ENCODE peak calls at places on chromosome 22, in nine cellular contexts. S, G, Z, Y, N, I, R, H and O are unnamed samples.

GRCh38 chr22:21703684-21704316 is 31.8 kb downstream of the YPEL1 start:
- DNase-seq in S (no peak), G (no peak), Z (no peak), Y (no peak), N (no peak), R (no peak), H (no peak), I (no peak), O (no peak)

GRCh38 chr22:28674121-28674563 is 5.5 kb downstream of the TTC28 start:
- DNase-seq in N (no peak), H (peak), Z (peak), S (no peak), I (peak), G (peak), R (peak), Y (no peak), O (peak)

GRCh38 chr22:45149671-45150070 is 14.1 kb upstream of the NUP50 start:
- DNase-seq in Y (no peak), I (no peak), H (peak), Z (no peak), S (no peak), R (no peak), N (no peak), G (no peak), O (no peak)

GRCh38 chr22:44430716-44431115 is 67.3 kb downstream of the RTL6 start:
- DNase-seq in H (no peak), R (no peak), Y (no peak), N (no peak), G (no peak), I (no peak), S (no peak), Z (no peak), O (no peak)

GRCh38 chr22:29071261-29072045 is 1.4 kb upstream of the KREMEN1 start:
- DNase-seq in N (peak), Z (no peak), S (peak), Y (peak), I (peak), R (peak), H (peak), G (no peak), O (peak)

GRCh38 chr22:39252461-39253391 is 7.9 kb upstream of the PDGFB start:
- DNase-seq in Y (no peak), Z (no peak), S (no peak), I (no peak), N (no peak), H (peak), R (no peak), G (no peak), O (no peak)

GRCh38 chr22:31337178-31337577 is 9.0 kb downstream of the PATZ1 start:
- DNase-seq in R (no peak), S (no peak), Z (no peak), I (no peak), N (peak), G (no peak), Y (no peak), H (no peak), O (no peak)

GRCh38 chr22:38452373-38453064 is 2.5 kb downstream of the KCNJ4 start:
- DNase-seq in N (no peak), S (peak), R (no peak), G (peak), I (no peak), Z (no peak), H (peak), Y (no peak), O (no peak)

GRCh38 chr22:47626428-47627390 is 864.3 kb downstream of the TBC1D22A start:
- DNase-seq in R (no peak), S (no peak), Y (peak), N (no peak), Z (no peak), H (no peak), G (no peak), I (no peak), O (no peak)

GRCh38 chr22:30865656-30866055 is 102.9 kb downstream of the MORC2 start:
- DNase-seq in G (no peak), I (no peak), H (no peak), R (no peak), N (peak), Z (no peak), S (no peak), Y (no peak), O (no peak)

GRCh38 chr22:30246962-30247376 is 410 bp upstream of the LIF start:
- DNase-seq in Y (no peak), N (no peak), I (no peak), Z (no peak), S (no peak), H (no peak), G (no peak), R (no peak), O (no peak)

GRCh38 chr22:42902875-42903510 is 45.9 kb upstream of the ARFGAP3 start:
- DNase-seq in S (no peak), Z (no peak), G (peak), Y (no peak), I (no peak), H (no peak), N (no peak), R (no peak), O (no peak)

GRCh38 chr22:30573594-30574094 is 821 bp downstream of the GAL3ST1 start:
- DNase-seq in Z (no peak), I (no peak), N (no peak), S (no peak), Y (no peak), G (no peak), R (no peak), H (no peak), O (no peak)

GRCh38 chr22:37742374-37743092 is 45.7 kb downstream of the TRIOBP start:
- DNase-seq in G (peak), I (no peak), N (no peak), S (no peak), H (peak), Y (no peak), Z (peak), R (no peak), O (no peak)

GRCh38 chr22:44526431-44527115 is 28.5 kb upstream of the RTL6 start:
- DNase-seq in S (no peak), H (no peak), I (no peak), N (no peak), Y (no peak), R (no peak), Z (no peak), G (no peak), O (no peak)

GRCh38 chr22:29916007-29916544 is 33.1 kb downstream of the MTMR3 start:
- DNase-seq in Y (no peak), N (no peak), R (no peak), S (no peak), G (no peak), H (no peak), Z (no peak), I (no peak), O (no peak)

GRCh38 chr22:44834065-44834464 is 81.7 kb downstream of the ARHGAP8 start:
- DNase-seq in Y (no peak), N (no peak), G (no peak), S (no peak), H (no peak), Z (no peak), R (no peak), I (no peak), O (no peak)

GRCh38 chr22:19289475-19290161 is 1.9 kb downstream of the CLTCL1 start:
- DNase-seq in Y (no peak), S (no peak), Z (peak), I (no peak), H (peak), R (no peak), N (no peak), G (peak), O (no peak)

GRCh38 chr22:17369553-17370035 is 334 bp downstream of the CECR2 start:
- DNase-seq in G (peak), H (no peak), R (peak), Y (no peak), N (no peak), S (no peak), I (peak), Z (no peak), O (peak)

GRCh38 chr22:37021710-37022482 is 2.4 kb downstream of the MPST start:
- DNase-seq in S (no peak), Z (no peak), H (peak), R (peak), G (peak), I (no peak), N (no peak), Y (peak), O (peak)

GRCh38 chr22:26902401-26903029 is 245.1 kb downstream of the MIAT start:
- DNase-seq in N (no peak), I (no peak), Z (no peak), G (no peak), Y (no peak), S (no peak), H (no peak), R (no peak), O (no peak)

GRCh38 chr22:39253427-39254070 is 8.8 kb upstream of the PDGFB start:
- DNase-seq in Z (peak), Y (peak), H (peak), S (peak), I (peak), G (peak), R (peak), N (no peak), O (peak)

GRCh38 chr22:50695421-50696250 is 23.0 kb downstream of the SHANK3 start:
- DNase-seq in G (no peak), H (no peak), N (peak), I (no peak), S (peak), Z (no peak), Y (no peak), R (no peak), O (no peak)

GRCh38 chr22:34842630-34843029 is 223.3 kb upstream of the ISX start:
- DNase-seq in H (no peak), Y (no peak), G (no peak), N (no peak), R (no peak), Z (no peak), S (no peak), I (no peak), O (no peak)

GRCh38 chr22:19810381-19811141 is 44.1 kb downstream of the GNB1L start:
- DNase-seq in Y (no peak), Z (peak), I (no peak), R (no peak), S (peak), H (peak), G (peak), N (no peak), O (no peak)

GRCh38 chr22:17968126-17968525 is 56.2 kb downstream of the MICAL3 start:
- DNase-seq in R (no peak), I (no peak), G (no peak), Z (no peak), S (no peak), H (no peak), Y (no peak), N (no peak), O (no peak)

GRCh38 chr22:26806445-26807170 is 149.2 kb downstream of the MIAT start:
- DNase-seq in I (no peak), G (no peak), Z (no peak), N (no peak), R (no peak), H (no peak), S (no peak), Y (no peak), O (no peak)

GRCh38 chr22:28774378-28774777 is 1.9 kb downstream of the CCDC117 start:
- DNase-seq in Y (no peak), S (no peak), R (no peak), G (no peak), H (no peak), Z (no peak), N (no peak), I (no peak), O (no peak)

GRCh38 chr22:44129614-44129976 is 51.1 kb upstream of the PARVG start:
- DNase-seq in R (no peak), Z (no peak), I (no peak), G (peak), S (no peak), Y (no peak), N (no peak), H (peak), O (no peak)

GRCh38 chr22:21624120-21624879 is 5.5 kb downstream of the YDJC start:
- DNase-seq in R (no peak), Z (no peak), Y (peak), H (no peak), S (peak), G (peak), I (no peak), N (no peak), O (no peak)

GRCh38 chr22:41799486-41800347 is 762 bp upstream of the CCDC134 start:
- DNase-seq in Z (peak), G (peak), Y (no peak), H (peak), R (peak), S (peak), N (no peak), I (peak), O (peak)

GRCh38 chr22:43007519-43008102 is 7.3 kb downstream of the PACSIN2 start:
- DNase-seq in S (no peak), I (no peak), R (no peak), G (peak), Y (no peak), N (no peak), Z (peak), H (peak), O (no peak)

GRCh38 chr22:46063861-46064235 is 86.5 kb upstream of the PPARA start:
- DNase-seq in H (peak), N (no peak), Z (no peak), G (no peak), S (no peak), Y (no peak), R (no peak), I (no peak), O (no peak)

GRCh38 chr22:31040542-31041398 is 40.3 kb upstream of the SMTN start:
- DNase-seq in Z (no peak), I (no peak), R (no peak), G (no peak), N (no peak), Y (no peak), H (no peak), S (no peak), O (no peak)

GRCh38 chr22:44628856-44629255 is 73.1 kb upstream of the PRR5 start:
- DNase-seq in Y (no peak), H (no peak), Z (no peak), S (no peak), I (no peak), N (no peak), R (no peak), G (no peak), O (no peak)

GRCh38 chr22:44338906-44339305 is 26.2 kb upstream of the SHISAL1 start:
- DNase-seq in G (no peak), S (no peak), R (no peak), Z (no peak), N (no peak), H (no peak), I (no peak), Y (no peak), O (no peak)

GRCh38 chr22:38246692-38247091 is 26.1 kb downstream of the TMEM184B start:
- DNase-seq in I (no peak), S (peak), H (no peak), N (no peak), Z (no peak), G (no peak), Y (no peak), R (no peak), O (no peak)

GRCh38 chr22:33018232-33018864 is 39.8 kb downstream of the SYN3 start:
- DNase-seq in H (peak), Y (peak), S (peak), Z (peak), R (peak), G (peak), I (peak), N (no peak), O (peak)

GRCh38 chr22:33014621-33015020 is 43.6 kb downstream of the SYN3 start:
- DNase-seq in I (no peak), Z (no peak), R (no peak), Y (no peak), G (no peak), N (no peak), H (no peak), S (no peak), O (no peak)

GRCh38 chr22:33007485-33007884 is 50.7 kb downstream of the SYN3 start:
- DNase-seq in Y (no peak), G (no peak), S (no peak), N (no peak), R (no peak), Z (no peak), H (no peak), I (no peak), O (no peak)

GRCh38 chr22:33013531-33014162 is 44.5 kb downstream of the SYN3 start:
- DNase-seq in N (no peak), I (no peak), Y (no peak), S (no peak), R (no peak), Z (no peak), G (no peak), H (no peak), O (no peak)

GRCh38 chr22:33013051-33013450 is 45.1 kb downstream of the SYN3 start:
- DNase-seq in S (no peak), I (no peak), G (no peak), R (no peak), Z (no peak), H (no peak), Y (no peak), N (no peak), O (no peak)
- TF ChIP-seq CTCF in S (no peak), I (peak), G (no peak), R (no peak), Z (no peak), H (no peak), Y (no peak), N (peak), O (no peak)

GRCh38 chr22:48640890-48641771 is 1186.5 kb downstream of the BRD1 start:
- DNase-seq in I (no peak), Y (no peak), H (no peak), R (no peak), S (peak), Z (no peak), N (no peak), G (no peak), O (no peak)
- TF ChIP-seq CTCF in I (no peak), Y (no peak), H (no peak), R (no peak), S (no peak), Z (no peak), N (no peak), G (no peak), O (no peak)

GRCh38 chr22:24001314-24001713 is 3.9 kb downstream of the GSTT4 start:
- DNase-seq in N (no peak), S (no peak), Y (no peak), G (no peak), Z (no peak), I (no peak), R (peak), H (no peak), O (no peak)
- TF ChIP-seq CTCF in N (no peak), S (no peak), Y (no peak), G (no peak), Z (no peak), I (no peak), R (no peak), H (no peak), O (no peak)

GRCh38 chr22:32389685-32390084 is 22.4 kb downstream of the RTCB start:
- DNase-seq in R (no peak), G (peak), Z (peak), I (no peak), S (no peak), Y (peak), N (no peak), H (no peak), O (no peak)
- TF ChIP-seq CTCF in R (no peak), G (peak), Z (peak), I (peak), S (peak), Y (peak), N (peak), H (peak), O (peak)

GRCh38 chr22:40462195-40462988 is 92.0 kb downstream of the SGSM3 start:
- DNase-seq in R (peak), G (no peak), H (no peak), N (no peak), Z (no peak), Y (no peak), I (no peak), S (no peak), O (no peak)
- TF ChIP-seq CTCF in R (no peak), G (no peak), H (no peak), N (no peak), Z (no peak), Y (no peak), I (no peak), S (no peak), O (no peak)

DNA sequence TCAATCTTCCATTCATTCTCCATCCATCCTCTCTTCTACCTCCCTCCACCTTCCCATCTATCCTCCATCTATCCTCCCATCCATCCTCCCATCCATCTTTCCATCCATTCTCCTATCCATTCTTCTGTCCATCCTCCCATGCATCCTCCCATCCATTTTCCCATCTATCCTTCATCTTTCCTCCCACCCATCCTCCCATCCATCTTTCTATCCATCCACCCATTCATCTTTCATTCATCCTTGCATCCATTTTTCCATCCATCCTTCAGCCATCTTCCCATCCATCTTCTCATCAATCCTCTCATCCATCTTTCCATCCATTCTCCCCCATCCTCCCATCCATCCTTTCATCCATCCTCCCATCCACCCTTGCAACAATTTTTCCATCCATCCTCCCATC is 27.5 kb downstream of the IGLL1 start:
- DNase-seq in I (no peak), H (no peak), N (no peak), Y (no peak), G (no peak), R (no peak), Z (no peak), S (no peak), O (no peak)
- TF ChIP-seq CTCF in I (no peak), H (no peak), N (no peak), Y (no peak), G (no peak), R (no peak), Z (no peak), S (no peak), O (no peak)

GRCh38 chr22:25702046-25702445 is 39.9 kb upstream of the MYO18B start:
- DNase-seq in Y (no peak), R (peak), Z (no peak), S (no peak), I (no peak), N (no peak), G (peak), H (peak), O (peak)
- TF ChIP-seq CTCF in Y (peak), R (no peak), Z (peak), S (peak), I (peak), N (peak), G (peak), H (no peak), O (peak)

GRCh38 chr22:35966314-35967045 is 62.1 kb downstream of the RBFOX2 start:
- DNase-seq in H (peak), S (no peak), G (no peak), Y (no peak), R (no peak), N (no peak), Z (no peak), I (no peak), O (no peak)
- TF ChIP-seq CTCF in H (no peak), S (no peak), G (peak), Y (no peak), R (no peak), N (no peak), Z (no peak), I (no peak), O (no peak)

DNA sequence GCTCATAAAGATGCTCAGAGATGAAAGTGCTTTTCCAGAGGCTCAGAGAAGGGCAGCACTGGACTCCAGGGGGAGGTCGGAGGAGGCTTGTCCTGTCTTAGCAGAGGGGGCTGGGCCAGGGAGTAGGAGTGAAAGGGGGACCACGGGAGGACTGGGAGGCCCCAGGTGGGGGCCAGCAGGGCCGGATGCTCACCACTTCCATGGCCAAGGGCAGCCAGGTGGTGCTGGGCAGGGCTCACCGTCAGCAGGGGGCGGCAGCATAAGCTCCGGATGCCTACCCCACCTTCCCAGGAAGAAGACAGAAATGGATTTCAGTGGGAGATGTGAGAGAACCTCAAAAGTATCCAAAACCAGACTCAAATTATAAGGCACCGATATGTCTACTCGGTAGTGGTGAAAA is 11.0 kb downstream of the RAB36 start:
- DNase-seq in Y (no peak), I (no peak), R (no peak), N (no peak), S (no peak), Z (no peak), G (no peak), H (no peak), O (no peak)
- TF ChIP-seq CTCF in Y (no peak), I (no peak), R (no peak), N (no peak), S (no peak), Z (peak), G (no peak), H (no peak), O (no peak)